ENCODE peak calls at places on chromosomes 5 and 9, in ten cellular contexts. R, I, W, X, J, D, S, V, K and G are unnamed samples. For H3K27me3 and H3K36me3, the result is how much of the 10 kb centered on the place peaks cover.

GRCh38 chr9:135032041-135032835 is 55.2 kb upstream of the OLFM1 start:
- DNase-seq in R (no peak), I (no peak), W (no peak), X (no peak), J (no peak), D (no peak), S (no peak), V (no peak), K (no peak), G (no peak)

GRCh38 chr9:128575469-128575868 is 23.1 kb downstream of the SPTAN1 start:
- DNase-seq in R (peak), I (no peak), W (no peak), X (no peak), J (peak), D (no peak), S (no peak), V (peak), K (no peak), G (no peak)

GRCh38 chr9:77598510-77598909 is 49.6 kb downstream of the GNA14 start:
- DNase-seq in R (no peak), I (peak), W (no peak), X (no peak), J (peak), D (no peak), S (no peak), V (peak), K (peak), G (no peak)

GRCh38 chr5:67530609-67531255 is 334.1 kb upstream of the CD180 start:
- DNase-seq in R (no peak), I (no peak), W (no peak), X (no peak), J (peak), D (no peak), S (no peak), V (no peak), K (no peak), G (no peak)

GRCh38 chr5:177265395-177265794 is 38.1 kb downstream of the RAB24 start:
- DNase-seq in R (no peak), I (no peak), W (no peak), X (no peak), J (no peak), D (no peak), S (no peak), V (no peak), K (no peak), G (no peak)

GRCh38 chr5:149820536-149821503 is 90.7 kb downstream of the PPARGC1B start:
- DNase-seq in R (no peak), I (no peak), W (no peak), X (no peak), J (no peak), D (no peak), S (no peak), V (no peak), K (no peak), G (no peak)

GRCh38 chr9:126360073-126360472 is 33.4 kb downstream of the MVB12B start:
- DNase-seq in R (no peak), I (no peak), W (no peak), X (no peak), J (no peak), D (no peak), S (no peak), V (no peak), K (no peak), G (no peak)

GRCh38 chr9:81719972-81720371 is 30.6 kb upstream of the TLE1 start:
- DNase-seq in R (no peak), I (no peak), W (no peak), X (no peak), J (no peak), D (no peak), S (no peak), V (no peak), K (no peak), G (no peak)

GRCh38 chr9:79629721-79630120 is 58.0 kb downstream of the TLE4 start:
- DNase-seq in R (no peak), I (no peak), W (no peak), X (no peak), J (no peak), D (no peak), S (no peak), V (no peak), K (no peak), G (no peak)

GRCh38 chr5:76579166-76579765 is 43.9 kb downstream of the F2RL2 start:
- DNase-seq in R (no peak), I (peak), W (no peak), X (no peak), J (peak), D (no peak), S (no peak), V (peak), K (no peak), G (no peak)

GRCh38 chr5:102561894-102562760 is 63.3 kb upstream of the SLCO6A1 start:
- DNase-seq in R (no peak), I (peak), W (no peak), X (no peak), J (no peak), D (no peak), S (peak), V (peak), K (peak), G (peak)

GRCh38 chr5:10331341-10331796 is 22.1 kb upstream of the MARCHF6 start:
- DNase-seq in R (peak), I (peak), W (no peak), X (no peak), J (peak), D (no peak), S (peak), V (peak), K (peak), G (no peak)

GRCh38 chr9:734831-735511 is 106.5 kb upstream of the DMRT1 start:
- DNase-seq in R (no peak), I (peak), W (no peak), X (no peak), J (peak), D (no peak), S (no peak), V (peak), K (peak), G (no peak)

DNA sequence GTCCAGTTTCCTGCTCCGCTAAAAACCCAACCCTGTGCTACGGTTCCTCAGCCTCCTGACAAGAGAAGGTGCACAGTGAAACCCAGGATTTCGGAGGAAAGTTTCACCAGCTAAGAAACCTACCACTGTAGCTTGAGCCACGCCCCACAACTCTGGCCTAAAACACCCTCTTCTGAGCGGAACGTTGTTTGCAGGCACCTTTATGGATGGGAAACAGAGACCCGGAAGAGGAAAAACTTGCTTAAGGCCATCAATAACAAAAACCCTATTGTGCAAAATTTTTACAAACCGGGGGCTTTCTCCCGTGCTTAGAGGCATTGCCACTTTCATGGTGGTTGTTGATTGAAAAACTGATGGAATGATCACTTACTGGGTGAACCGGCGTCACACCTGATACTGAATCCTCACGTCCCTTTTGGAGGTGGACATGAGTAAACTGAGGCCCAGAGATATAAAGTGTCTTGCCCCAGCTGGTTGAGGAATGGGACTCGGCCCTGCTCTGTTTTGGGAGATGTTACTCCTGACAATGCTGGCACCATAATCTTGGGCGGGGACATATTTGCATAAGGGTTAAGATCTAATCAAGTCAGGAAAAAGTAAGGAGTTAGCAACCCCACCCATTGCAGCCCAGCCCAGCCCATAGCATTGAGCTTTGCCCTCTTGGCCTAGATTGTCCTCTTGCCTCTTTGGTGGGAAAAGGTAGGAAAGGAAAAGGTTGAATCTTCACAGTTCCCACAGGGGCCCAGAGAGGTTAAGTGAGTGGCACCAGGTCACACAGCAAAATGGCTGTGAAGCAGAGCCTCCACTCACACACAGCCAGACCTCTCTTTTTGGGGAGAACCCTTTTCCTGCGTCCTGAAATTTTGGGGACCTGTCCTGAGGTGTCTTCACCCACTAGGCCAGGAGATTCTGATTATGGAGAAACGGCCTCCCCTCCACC is 23.2 kb upstream of the PTGS1 start:
- DNase-seq in R (no peak), I (no peak), W (no peak), X (no peak), J (peak), D (peak), S (no peak), V (peak), K (no peak), G (no peak)
- H3K4me3 ChIP-seq in R (peak), I (peak), W (peak), X (peak), J (peak), D (peak), S (peak), V (peak), K (peak), G (peak)

DNA sequence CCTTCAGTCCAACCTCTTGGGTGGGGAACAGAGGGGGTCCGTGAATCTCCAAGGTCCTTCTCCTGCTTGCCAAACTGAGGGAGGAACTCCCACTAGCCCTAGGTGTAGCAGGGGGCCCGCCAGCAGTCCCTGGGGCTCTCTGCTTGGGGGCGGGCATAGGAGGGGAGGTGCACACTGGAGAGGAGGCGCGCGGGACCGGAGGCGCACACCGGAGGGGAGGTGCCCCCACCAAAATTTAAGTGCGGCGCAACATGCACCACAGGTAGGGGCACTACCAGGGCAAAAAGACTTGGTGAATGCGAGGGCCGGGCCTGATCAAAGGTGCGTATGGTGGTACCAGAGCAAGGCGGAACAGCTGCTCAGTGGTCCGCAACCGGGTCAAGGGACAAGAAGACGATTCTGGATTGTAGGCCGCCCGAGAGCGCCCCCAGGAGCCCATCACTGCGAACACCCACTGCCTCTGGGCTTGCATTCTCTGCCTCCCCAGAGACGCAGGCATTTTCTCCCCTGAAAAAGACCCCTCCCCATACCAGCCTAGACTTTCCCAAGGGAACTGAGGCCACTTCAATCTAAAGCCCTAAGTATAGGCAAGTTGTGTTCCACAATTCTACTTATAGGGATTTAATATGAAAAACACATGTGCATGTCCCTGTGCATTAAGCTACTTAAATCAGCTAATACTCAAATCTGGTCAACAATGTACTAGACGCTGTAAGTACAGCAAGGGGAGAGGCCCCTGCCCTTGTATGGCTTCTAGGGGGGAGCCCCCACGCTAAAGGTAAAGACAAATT is 50.6 kb downstream of the TGFBI start:
- DNase-seq in R (no peak), I (no peak), W (no peak), X (no peak), J (no peak), D (no peak), S (no peak), V (no peak), K (peak), G (peak)
- H3K27me3 ChIP-seq in R (under half), I (under half), W (under half), X (under half), J (under half), D (under half), S (under half), V (under half), K (under half), G (under half)

GRCh38 chr5:151218177-151218576 is 5.7 kb downstream of the CCDC69 start:
- DNase-seq in R (no peak), I (no peak), W (no peak), X (no peak), J (no peak), D (no peak), S (no peak), V (no peak), K (no peak), G (no peak)
- H3K36me3 ChIP-seq in R (under half), I (under half), W (under half), X (under half), J (under half), D (under half), S (under half), V (under half), K (under half), G (under half)

DNA sequence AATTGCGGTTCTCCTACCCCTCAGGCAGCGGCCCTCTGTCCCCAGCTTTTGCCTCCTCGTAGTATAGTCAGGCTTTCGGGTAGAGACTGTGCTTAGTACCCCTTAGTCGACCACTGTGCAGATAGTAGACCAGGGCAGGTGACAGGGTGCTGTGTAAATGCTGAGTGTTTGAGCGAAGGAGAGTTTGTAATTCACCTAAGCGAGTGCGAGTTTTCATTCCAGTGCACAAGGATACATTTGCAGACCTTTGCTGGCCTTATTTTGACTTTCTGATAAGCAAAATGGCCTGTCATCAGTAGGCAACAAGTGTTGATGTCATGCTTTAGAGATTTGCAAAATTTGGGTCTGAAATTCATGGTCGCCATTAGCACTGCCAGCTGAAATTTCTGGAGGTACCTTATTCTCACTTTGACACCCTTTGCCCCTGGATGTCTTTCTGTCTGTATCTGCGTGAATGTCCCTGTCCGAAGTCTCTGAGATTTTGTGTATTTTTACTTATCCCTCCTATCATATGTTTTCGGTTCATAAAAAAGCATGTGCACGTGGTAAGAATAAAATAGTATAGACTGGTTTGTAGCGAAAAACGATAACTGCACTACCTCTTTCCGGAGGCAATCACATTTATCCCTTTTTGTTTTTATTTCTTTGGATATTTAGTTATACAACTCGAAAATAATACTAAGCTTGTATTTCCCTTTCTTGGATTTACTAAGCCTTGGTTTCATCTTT is 1.9 kb downstream of the LMNB1 start:
- DNase-seq in R (no peak), I (no peak), W (no peak), X (no peak), J (peak), D (no peak), S (no peak), V (no peak), K (no peak), G (no peak)
- H3K4me3 ChIP-seq in R (peak), I (peak), W (peak), X (peak), J (peak), D (peak), S (peak), V (peak), K (peak), G (peak)

GRCh38 chr5:129363991-129364390 is 96.1 kb upstream of the ADAMTS19 start:
- DNase-seq in R (no peak), I (no peak), W (no peak), X (no peak), J (no peak), D (no peak), S (no peak), V (no peak), K (no peak), G (no peak)

GRCh38 chr5:129361441-129362025 is 98.6 kb upstream of the ADAMTS19 start:
- DNase-seq in R (no peak), I (peak), W (no peak), X (no peak), J (peak), D (no peak), S (no peak), V (peak), K (no peak), G (peak)

GRCh38 chr5:129359450-129359849 is 100.6 kb upstream of the ADAMTS19 start:
- DNase-seq in R (peak), I (no peak), W (no peak), X (no peak), J (no peak), D (no peak), S (no peak), V (no peak), K (no peak), G (no peak)

GRCh38 chr5:129356846-129357245 is 103.3 kb upstream of the ADAMTS19 start:
- DNase-seq in R (no peak), I (no peak), W (no peak), X (peak), J (no peak), D (no peak), S (no peak), V (no peak), K (no peak), G (no peak)

DNA sequence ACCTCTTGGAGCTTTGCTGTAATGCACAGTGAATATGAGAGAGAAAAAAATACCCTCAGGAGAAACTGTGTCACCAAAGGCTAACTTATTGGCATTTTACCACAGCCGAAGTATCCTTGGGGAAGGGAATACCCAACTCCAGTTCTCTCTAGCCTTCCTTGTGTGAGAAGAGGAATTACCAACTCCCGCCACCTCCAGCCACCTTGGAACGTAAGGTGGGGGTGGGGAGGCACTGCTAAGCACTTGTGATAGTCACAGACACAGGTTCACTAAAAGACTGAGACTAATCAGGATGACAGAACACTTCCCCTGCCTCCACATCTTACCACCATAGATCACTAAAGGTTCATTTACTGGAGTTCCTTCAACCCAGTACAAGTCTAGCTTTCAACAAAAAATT is 102.0 kb upstream of the ADAMTS19 start:
- DNase-seq in R (no peak), I (no peak), W (no peak), X (no peak), J (no peak), D (no peak), S (no peak), V (no peak), K (no peak), G (no peak)
- H3K27me3 ChIP-seq in R (under half), I (under half), W (under half), X (under half), J (under half), D (under half), S (under half), V (under half), K (under half), G (under half)

GRCh38 chr5:65553941-65554340 is 9.0 kb downstream of the CENPK start:
- DNase-seq in R (no peak), I (no peak), W (no peak), X (no peak), J (no peak), D (no peak), S (no peak), V (no peak), K (no peak), G (no peak)
- H3K36me3 ChIP-seq in R (under half), I (under half), W (under half), X (under half), J (under half), D (under half), S (under half), V (under half), K (under half), G (under half)

DNA sequence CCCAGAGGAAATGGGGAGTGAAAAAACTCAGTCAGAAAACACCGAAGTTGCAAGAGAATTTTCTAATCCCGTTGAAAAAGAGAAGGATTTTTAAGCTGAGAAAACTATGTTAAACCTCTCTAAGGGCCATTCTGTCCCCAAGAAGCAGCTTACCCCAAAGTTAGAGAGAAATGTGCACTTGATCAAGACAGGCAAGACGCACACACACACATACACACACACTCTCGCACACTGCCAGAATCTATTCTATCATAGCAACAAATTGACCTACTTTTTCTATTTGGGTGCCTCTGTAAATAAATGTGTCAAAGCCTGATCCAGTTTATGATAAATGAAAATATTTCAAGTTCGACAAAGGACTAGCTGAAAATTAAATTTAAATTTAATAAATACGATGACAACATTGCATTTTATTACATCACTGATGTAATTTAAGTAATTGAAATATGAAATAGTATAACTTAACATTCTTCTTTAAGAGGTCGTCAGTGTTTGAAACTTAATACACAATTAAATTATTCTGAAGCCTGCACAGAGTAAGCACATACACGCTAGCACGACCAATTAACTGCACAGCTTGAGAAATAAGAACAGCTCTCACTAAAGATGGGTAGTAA is 5.9 kb downstream of the NFIL3 start:
- DNase-seq in R (peak), I (no peak), W (no peak), X (no peak), J (no peak), D (no peak), S (no peak), V (peak), K (no peak), G (no peak)
- H3K4me3 ChIP-seq in R (no peak), I (no peak), W (no peak), X (peak), J (no peak), D (no peak), S (no peak), V (peak), K (no peak), G (no peak)